ENCODE peak calls at places on chromosomes 16 and 17, in six cellular contexts. O, B, Q, J, V and C are unnamed samples.

GRCh38 chr16:83953796-83954576 is 946 bp downstream of the OSGIN1 start:
- DNase-seq in O (peak), B (no peak), Q (no peak), J (no peak), V (peak), C (no peak)

GRCh38 chr17:69857412-69857835 is 217.6 kb upstream of the KCNJ16 start:
- DNase-seq in O (peak), B (no peak), Q (no peak), J (no peak), V (no peak), C (no peak)

GRCh38 chr16:4904942-4905615 is 31.9 kb downstream of the PPL start:
- DNase-seq in O (no peak), B (no peak), Q (no peak), J (no peak), V (no peak), C (no peak)

GRCh38 chr17:6775871-6776405 is at the start of gene FBXO39:
- DNase-seq in O (peak), B (no peak), Q (peak), J (no peak), V (no peak), C (no peak)

GRCh38 chr17:2043785-2044184 is 2.0 kb downstream of the OVCA2 start:
- DNase-seq in O (peak), B (no peak), Q (no peak), J (no peak), V (no peak), C (no peak)

GRCh38 chr17:21098934-21099687 is 27.7 kb upstream of the DHRS7B start:
- DNase-seq in O (peak), B (peak), Q (peak), J (peak), V (peak), C (peak)

GRCh38 chr17:83055911-83056582 is 23.4 kb upstream of the METRNL start:
- DNase-seq in O (peak), B (peak), Q (no peak), J (no peak), V (no peak), C (no peak)

GRCh38 chr17:68290955-68291835 is at the start of the genes ARSG and SLC16A6:
- DNase-seq in O (peak), B (peak), Q (peak), J (peak), V (peak), C (peak)

GRCh38 chr17:59572301-59572924 is 7.0 kb downstream of the DHX40 start:
- DNase-seq in O (peak), B (no peak), Q (no peak), J (no peak), V (no peak), C (no peak)

GRCh38 chr16:19884611-19885455 is at the start of gene GPRC5B:
- DNase-seq in O (peak), B (peak), Q (peak), J (peak), V (no peak), C (peak)

GRCh38 chr16:54031107-54031760 is 255.4 kb downstream of the IRX3 start:
- DNase-seq in O (peak), B (no peak), Q (no peak), J (no peak), V (no peak), C (no peak)

GRCh38 chr16:52407778-52408177 is 139.2 kb downstream of the TOX3 start:
- DNase-seq in O (no peak), B (no peak), Q (no peak), J (no peak), V (no peak), C (no peak)

GRCh38 chr17:2303278-2304188 is at the start of the genes SMG6 and SRR:
- DNase-seq in O (peak), B (peak), Q (peak), J (peak), V (peak), C (peak)